ENCODE peak calls at places on chromosome 19, in eight cellular contexts. B is endodermal cell, L is cardiac muscle cell, P is tibial nerve, A is IMR-90, Z is OCI-LY7, O is dorsolateral prefrontal cortex, C is HepG2. K is an unnamed sample.

GRCh38 chr19:49132974-49133609 is 13.7 kb downstream of the PPFIA3 start:
- DNase-seq in A (no peak), O (no peak), B (peak; percentile 90), P (no peak), Z (no peak), C (no peak), L (peak; percentile 17), K (no peak)

GRCh38 chr19:6530385-6531162 is at the start of gene TNFSF9:
- DNase-seq in C (peak; percentile 73), B (peak; percentile 96), A (peak; percentile 59), P (peak; percentile 84), O (peak; percentile 96), L (peak; percentile 91), Z (peak; percentile 95), K (peak; percentile 30)

GRCh38 chr19:46613525-46613924 is 11.4 kb downstream of the PTGIR start:
- DNase-seq in O (no peak), B (peak; percentile 44), C (no peak), A (no peak), P (no peak), Z (no peak), L (no peak), K (no peak)

GRCh38 chr19:49790866-49791265 is 22.2 kb downstream of the FUZ start:
- DNase-seq in B (no peak), L (no peak), C (no peak), Z (no peak), O (peak; percentile 47), P (no peak), A (peak; percentile 11), K (no peak)

GRCh38 chr19:49932041-49932451 is 2.7 kb upstream of the NUP62 start:
- DNase-seq in O (no peak), A (no peak), C (no peak), B (no peak), L (no peak), P (no peak), Z (no peak), K (no peak)

GRCh38 chr19:17294051-17294891 is 9.0 kb downstream of the ABHD8 start:
- DNase-seq in O (no peak), B (peak; percentile 96), L (peak; percentile 22), A (no peak), Z (peak; percentile 79), P (no peak), C (no peak), K (no peak)

GRCh38 chr19:52065399-52065798 is 16.8 kb upstream of the ZNF432 start:
- DNase-seq in C (no peak), Z (no peak), L (no peak), O (no peak), P (no peak), A (no peak), B (no peak), K (no peak)

GRCh38 chr19:55133639-55134444 is 15.2 kb downstream of the TNNT1 start:
- DNase-seq in B (no peak), C (no peak), Z (peak; percentile 85), P (no peak), A (no peak), L (no peak), O (no peak), K (no peak)

GRCh38 chr19:32651729-32652140 is 23.2 kb downstream of the ANKRD27 start:
- DNase-seq in A (peak; percentile 11), C (no peak), B (peak; percentile 91), L (peak; percentile 70), O (peak; percentile 63), Z (no peak), P (no peak), K (peak; percentile 32)

GRCh38 chr19:40089462-40089861 is 1.3 kb downstream of the ZNF780A start:
- DNase-seq in O (no peak), B (no peak), A (peak; percentile 8), Z (peak; percentile 3), C (no peak), L (peak; percentile 0), P (no peak), K (no peak)

GRCh38 chr19:51119089-51119488 is 5.6 kb upstream of the SIGLEC9 start:
- DNase-seq in A (no peak), B (no peak), P (no peak), C (no peak), L (no peak), O (no peak), Z (no peak), K (no peak)

DNA sequence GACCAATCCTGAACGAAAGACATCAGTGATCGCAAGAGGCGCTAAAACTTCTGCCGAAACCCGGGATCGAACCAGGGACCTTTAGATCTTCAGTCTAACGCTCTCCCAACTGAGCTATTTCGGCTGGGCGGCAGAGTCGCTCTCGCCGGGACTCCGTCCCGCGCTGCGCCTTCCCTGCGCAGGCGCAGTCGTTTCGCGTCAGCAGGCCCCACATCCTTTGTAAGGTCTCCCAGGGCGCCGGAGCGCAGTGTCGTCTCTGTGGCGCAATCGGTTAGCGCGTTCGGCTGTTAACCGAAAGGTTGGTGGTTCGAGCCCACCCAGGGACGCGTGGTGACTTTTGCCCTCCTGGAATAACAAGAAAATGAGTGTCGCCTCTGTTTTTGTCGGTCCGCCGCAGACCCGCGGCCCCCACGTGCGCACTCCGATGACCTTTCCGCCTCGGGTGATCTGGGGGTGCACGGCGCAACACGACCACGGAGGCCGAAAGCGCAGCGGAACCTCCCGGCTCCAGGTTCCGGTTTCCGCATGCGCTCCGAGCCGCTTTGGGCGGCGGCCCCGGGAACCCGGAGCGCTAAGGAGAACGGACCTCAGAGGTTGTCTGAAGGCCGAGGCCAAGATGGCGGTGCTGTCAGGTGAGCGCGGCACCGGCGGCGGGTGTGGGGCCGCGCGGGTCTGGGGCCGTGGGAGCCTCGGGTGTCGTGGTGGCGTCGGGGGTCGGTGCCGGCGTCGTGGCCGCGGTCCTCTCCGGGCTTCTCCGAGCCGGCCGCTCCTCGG is at the start of gene NDUFS7:
- DNase-seq in C (peak; percentile 76), O (peak; percentile 94), Z (peak; percentile 96), A (peak; percentile 92), B (peak; percentile 95), P (peak; percentile 82), L (peak; percentile 93), K (peak; percentile 65)
- TF ChIP-seq CTCF in C (peak; percentile 48), O (no peak), Z (peak; percentile 63), A (peak; percentile 18), B (peak; percentile 24), P (no peak), L (peak; percentile 17), K (no peak)

GRCh38 chr19:43445426-43445825 is 20.0 kb downstream of the LYPD3 start:
- DNase-seq in Z (no peak), A (no peak), B (no peak), P (no peak), O (no peak), C (no peak), L (no peak), K (no peak)
- TF ChIP-seq CTCF in Z (no peak), A (no peak), B (no peak), P (no peak), O (no peak), C (no peak), L (no peak), K (no peak)

GRCh38 chr19:10516671-10517286 is 468 bp downstream of the S1PR5 start:
- DNase-seq in C (no peak), P (no peak), O (no peak), Z (no peak), A (no peak), B (no peak), L (no peak), K (no peak)

GRCh38 chr19:10518444-10519361 is 1.5 kb upstream of the S1PR5 start:
- DNase-seq in B (peak; percentile 67), P (no peak), L (no peak), A (no peak), Z (no peak), C (no peak), O (no peak), K (no peak)

GRCh38 chr19:10516064-10516385 is 1.2 kb downstream of the S1PR5 start:
- DNase-seq in L (no peak), O (no peak), P (no peak), Z (no peak), B (no peak), A (no peak), C (no peak), K (no peak)

GRCh38 chr19:10517760-10518443 is 655 bp upstream of the S1PR5 start:
- DNase-seq in A (peak; percentile 15), L (no peak), P (no peak), Z (no peak), C (no peak), O (peak; percentile 45), B (peak; percentile 88), K (no peak)

GRCh38 chr19:10517361-10517759 is at the start of gene S1PR5:
- DNase-seq in A (no peak), O (peak; percentile 87), C (no peak), P (no peak), B (peak; percentile 85), L (peak; percentile 38), Z (no peak), K (no peak)
- TF ChIP-seq CTCF in A (no peak), O (no peak), C (peak; percentile 31), P (no peak), B (no peak), L (no peak), Z (no peak), K (no peak)

GRCh38 chr19:29576043-29576442 is 30.0 kb upstream of the POP4 start:
- DNase-seq in L (no peak), P (no peak), A (peak; percentile 10), O (peak; percentile 50), C (no peak), Z (no peak), B (no peak), K (no peak)
- TF ChIP-seq CTCF in L (no peak), P (no peak), A (no peak), O (no peak), C (no peak), Z (no peak), B (peak; percentile 24), K (no peak)

GRCh38 chr19:58007285-58007684 is 4.7 kb upstream of the ZNF606 start:
- DNase-seq in C (peak; percentile 18), P (no peak), A (no peak), Z (peak; percentile 22), L (peak; percentile 34), B (no peak), O (no peak), K (no peak)
- TF ChIP-seq CTCF in C (no peak), P (no peak), A (no peak), Z (peak; percentile 44), L (peak; percentile 18), B (peak; percentile 65), O (no peak), K (no peak)

GRCh38 chr19:18798384-18799352 is 7.6 kb upstream of the COMP start:
- DNase-seq in P (no peak), A (no peak), B (peak; percentile 70), O (no peak), L (no peak), C (peak; percentile 75), Z (no peak), K (no peak)
- TF ChIP-seq CTCF in P (no peak), A (no peak), B (peak; percentile 66), O (no peak), L (no peak), C (peak; percentile 51), Z (no peak), K (peak; percentile 15)